ENCODE peak calls at places on chromosomes 13 and 19, in seven cellular contexts. One of them, this sample, is unnamed. For H3K4me1, the result is how much of the 10 kb centered on the place peaks cover.

GRCh38 chr13:51892657-51893056 is 30.9 kb downstream of the CCDC70 start:
- DNase-seq in PC-3: no peak
- DNase-seq in GM23248: no peak
- DNase-seq in GM23338: no peak
- DNase-seq in hepatocyte: no peak
- DNase-seq in MM.1S: no peak
- DNase-seq in neural progenitor cell: no peak
- DNase-seq in this sample: no peak

GRCh38 chr19:12865746-12866415 is 15.4 kb downstream of the DNASE2 start:
- DNase-seq in PC-3: no peak
- DNase-seq in GM23248: no peak
- DNase-seq in GM23338: peak
- DNase-seq in hepatocyte: no peak
- DNase-seq in MM.1S: no peak
- DNase-seq in neural progenitor cell: peak
- DNase-seq in this sample: no peak

GRCh38 chr13:73090812-73091187 is 32.0 kb downstream of the KLF5 start:
- DNase-seq in PC-3: no peak
- DNase-seq in GM23248: no peak
- DNase-seq in GM23338: no peak
- DNase-seq in hepatocyte: no peak
- DNase-seq in MM.1S: no peak
- DNase-seq in neural progenitor cell: no peak
- DNase-seq in this sample: no peak

GRCh38 chr13:59261928-59262488 is 901.7 kb downstream of the DIAPH3 start:
- DNase-seq in PC-3: no peak
- DNase-seq in GM23248: no peak
- DNase-seq in GM23338: peak
- DNase-seq in hepatocyte: peak
- DNase-seq in MM.1S: no peak
- DNase-seq in neural progenitor cell: peak
- DNase-seq in this sample: peak

GRCh38 chr19:16359074-16359473 is 34.4 kb downstream of the KLF2 start:
- DNase-seq in PC-3: no peak
- DNase-seq in GM23248: no peak
- DNase-seq in GM23338: no peak
- DNase-seq in hepatocyte: no peak
- DNase-seq in MM.1S: no peak
- DNase-seq in neural progenitor cell: no peak
- DNase-seq in this sample: no peak

GRCh38 chr19:55172741-55173140 is 6.3 kb upstream of the DNAAF3 start:
- DNase-seq in PC-3: peak
- DNase-seq in GM23248: peak
- DNase-seq in GM23338: no peak
- DNase-seq in hepatocyte: no peak
- DNase-seq in MM.1S: no peak
- DNase-seq in neural progenitor cell: no peak
- DNase-seq in this sample: no peak

GRCh38 chr13:94854688-94855087 is 142.3 kb upstream of the SOX21 start:
- DNase-seq in PC-3: no peak
- DNase-seq in GM23248: no peak
- DNase-seq in GM23338: no peak
- DNase-seq in hepatocyte: no peak
- DNase-seq in MM.1S: no peak
- DNase-seq in neural progenitor cell: no peak
- DNase-seq in this sample: no peak

GRCh38 chr13:113739527-113740285 is 19.3 kb upstream of the TMEM255B start:
- DNase-seq in PC-3: no peak
- DNase-seq in GM23248: no peak
- DNase-seq in GM23338: no peak
- DNase-seq in hepatocyte: no peak
- DNase-seq in MM.1S: no peak
- DNase-seq in neural progenitor cell: no peak
- DNase-seq in this sample: no peak

GRCh38 chr13:41457589-41458186 is 338 bp downstream of the RGCC start:
- DNase-seq in PC-3: no peak
- DNase-seq in GM23248: peak
- DNase-seq in GM23338: peak
- DNase-seq in hepatocyte: peak
- DNase-seq in MM.1S: peak
- DNase-seq in neural progenitor cell: no peak
- DNase-seq in this sample: peak

GRCh38 chr19:16062789-16063188 is 13.5 kb upstream of the TPM4 start:
- DNase-seq in PC-3: peak
- DNase-seq in GM23248: no peak
- DNase-seq in GM23338: peak
- DNase-seq in hepatocyte: peak
- DNase-seq in MM.1S: peak
- DNase-seq in neural progenitor cell: peak
- DNase-seq in this sample: peak

GRCh38 chr19:10727599-10728250 is 9.8 kb downstream of the DNM2 start:
- DNase-seq in PC-3: no peak
- DNase-seq in GM23248: peak
- DNase-seq in GM23338: no peak
- DNase-seq in hepatocyte: no peak
- DNase-seq in MM.1S: no peak
- DNase-seq in neural progenitor cell: no peak
- DNase-seq in this sample: no peak

GRCh38 chr19:10724573-10725071 is 6.7 kb downstream of the DNM2 start:
- DNase-seq in PC-3: no peak
- DNase-seq in GM23248: peak
- DNase-seq in GM23338: no peak
- DNase-seq in hepatocyte: no peak
- DNase-seq in MM.1S: no peak
- DNase-seq in neural progenitor cell: no peak
- DNase-seq in this sample: no peak

GRCh38 chr19:10725415-10725814 is 7.5 kb downstream of the DNM2 start:
- DNase-seq in PC-3: no peak
- DNase-seq in GM23248: no peak
- DNase-seq in GM23338: no peak
- DNase-seq in hepatocyte: no peak
- DNase-seq in MM.1S: no peak
- DNase-seq in neural progenitor cell: no peak
- DNase-seq in this sample: no peak

GRCh38 chr19:10729406-10729805 is 11.5 kb downstream of the DNM2 start:
- DNase-seq in PC-3: no peak
- DNase-seq in GM23248: no peak
- DNase-seq in GM23338: no peak
- DNase-seq in hepatocyte: no peak
- DNase-seq in MM.1S: no peak
- DNase-seq in neural progenitor cell: no peak
- DNase-seq in this sample: no peak

GRCh38 chr19:10726268-10726667 is 8.4 kb downstream of the DNM2 start:
- DNase-seq in PC-3: no peak
- DNase-seq in GM23248: no peak
- DNase-seq in GM23338: no peak
- DNase-seq in hepatocyte: no peak
- DNase-seq in MM.1S: no peak
- DNase-seq in neural progenitor cell: no peak
- DNase-seq in this sample: no peak
- H3K4me1 ChIP-seq in PC-3: under half
- H3K4me1 ChIP-seq in GM23248: under half
- H3K4me1 ChIP-seq in GM23338: under half
- H3K4me1 ChIP-seq in hepatocyte: under half
- H3K4me1 ChIP-seq in MM.1S: under half
- H3K4me1 ChIP-seq in neural progenitor cell: under half
- H3K4me1 ChIP-seq in this sample: under half

GRCh38 chr19:17633700-17634099 is 54.5 kb downstream of the UNC13A start:
- DNase-seq in PC-3: no peak
- DNase-seq in GM23248: no peak
- DNase-seq in GM23338: no peak
- DNase-seq in hepatocyte: no peak
- DNase-seq in MM.1S: no peak
- DNase-seq in neural progenitor cell: no peak
- DNase-seq in this sample: no peak

GRCh38 chr19:17629760-17630159 is 58.4 kb downstream of the UNC13A start:
- DNase-seq in PC-3: no peak
- DNase-seq in GM23248: no peak
- DNase-seq in GM23338: no peak
- DNase-seq in hepatocyte: no peak
- DNase-seq in MM.1S: no peak
- DNase-seq in neural progenitor cell: no peak
- DNase-seq in this sample: no peak

GRCh38 chr19:17627921-17628320 is 60.2 kb downstream of the UNC13A start:
- DNase-seq in PC-3: no peak
- DNase-seq in GM23248: no peak
- DNase-seq in GM23338: no peak
- DNase-seq in hepatocyte: no peak
- DNase-seq in MM.1S: no peak
- DNase-seq in neural progenitor cell: no peak
- DNase-seq in this sample: no peak

GRCh38 chr19:17627161-17627560 is 61.0 kb downstream of the UNC13A start:
- DNase-seq in PC-3: no peak
- DNase-seq in GM23248: no peak
- DNase-seq in GM23338: no peak
- DNase-seq in hepatocyte: no peak
- DNase-seq in MM.1S: no peak
- DNase-seq in neural progenitor cell: no peak
- DNase-seq in this sample: no peak

GRCh38 chr19:17632577-17632976 is 55.6 kb downstream of the UNC13A start:
- DNase-seq in PC-3: no peak
- DNase-seq in GM23248: no peak
- DNase-seq in GM23338: no peak
- DNase-seq in hepatocyte: no peak
- DNase-seq in MM.1S: no peak
- DNase-seq in neural progenitor cell: no peak
- DNase-seq in this sample: no peak
- H3K4me3 ChIP-seq in PC-3: no peak
- H3K4me3 ChIP-seq in GM23248: no peak
- H3K4me3 ChIP-seq in GM23338: no peak
- H3K4me3 ChIP-seq in hepatocyte: no peak
- H3K4me3 ChIP-seq in MM.1S: no peak
- H3K4me3 ChIP-seq in neural progenitor cell: no peak
- H3K4me3 ChIP-seq in this sample: no peak

DNA sequence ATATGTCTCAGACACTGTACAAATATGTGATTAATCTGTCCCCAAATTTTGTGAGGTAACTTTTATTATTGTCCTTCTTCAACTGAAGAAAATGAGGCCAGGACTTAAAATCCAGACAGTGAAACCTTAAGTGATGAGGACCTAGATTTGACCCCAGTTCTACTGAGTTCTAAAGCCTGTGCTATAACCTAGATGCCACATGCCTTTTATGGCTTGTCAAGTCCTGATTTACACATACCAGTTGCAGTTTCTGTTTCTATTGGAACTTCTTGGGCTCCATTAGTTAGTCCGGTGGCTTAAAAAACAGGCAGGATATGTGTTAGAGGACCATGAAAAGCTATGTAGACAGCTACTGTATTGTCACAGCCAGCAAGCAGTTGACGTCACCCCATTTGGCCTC is 436.5 kb upstream of the KLHL1 start:
- DNase-seq in PC-3: no peak
- DNase-seq in GM23248: no peak
- DNase-seq in GM23338: no peak
- DNase-seq in hepatocyte: no peak
- DNase-seq in MM.1S: peak
- DNase-seq in neural progenitor cell: no peak
- DNase-seq in this sample: no peak
- TF ChIP-seq EZH2phosphoT487 in PC-3: no peak
- TF ChIP-seq EZH2phosphoT487 in GM23248: no peak
- TF ChIP-seq EZH2phosphoT487 in GM23338: no peak
- TF ChIP-seq EZH2phosphoT487 in hepatocyte: no peak
- TF ChIP-seq EZH2phosphoT487 in MM.1S: no peak
- TF ChIP-seq EZH2phosphoT487 in neural progenitor cell: no peak
- TF ChIP-seq EZH2phosphoT487 in this sample: no peak

DNA sequence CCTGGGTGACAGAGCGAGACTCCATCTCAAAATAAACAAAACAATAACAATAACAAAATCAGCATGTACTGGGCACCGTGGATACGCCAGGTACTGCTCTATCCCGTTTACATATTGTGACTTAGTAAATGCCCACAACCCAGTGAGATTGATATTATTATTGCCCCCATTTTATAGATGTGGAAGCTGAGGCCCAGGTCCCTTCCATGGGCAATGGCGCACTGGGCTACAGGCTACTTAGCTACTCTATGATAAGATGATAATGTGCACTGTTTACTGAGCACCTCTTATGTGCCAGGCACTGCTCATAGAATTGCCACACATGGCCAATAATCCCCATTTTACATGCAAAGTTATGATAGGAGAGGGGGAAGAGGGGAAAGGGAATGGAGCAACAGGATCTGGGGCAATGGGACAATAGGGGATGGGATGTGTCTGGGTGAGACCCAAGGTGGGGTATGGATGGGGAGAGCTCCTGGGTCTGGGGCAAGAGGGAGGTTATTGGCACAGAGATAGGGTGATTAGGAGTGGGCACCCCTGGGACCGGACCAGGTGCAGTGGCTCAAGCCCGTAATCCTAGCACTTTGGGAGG is 5.4 kb downstream of the KCNN4 start:
- DNase-seq in PC-3: no peak
- DNase-seq in GM23248: no peak
- DNase-seq in GM23338: no peak
- DNase-seq in hepatocyte: no peak
- DNase-seq in MM.1S: no peak
- DNase-seq in neural progenitor cell: no peak
- DNase-seq in this sample: no peak
- H3K4me1 ChIP-seq in PC-3: under half
- H3K4me1 ChIP-seq in GM23248: under half
- H3K4me1 ChIP-seq in GM23338: under half
- H3K4me1 ChIP-seq in hepatocyte: under half
- H3K4me1 ChIP-seq in MM.1S: under half
- H3K4me1 ChIP-seq in neural progenitor cell: under half
- H3K4me1 ChIP-seq in this sample: half or more

DNA sequence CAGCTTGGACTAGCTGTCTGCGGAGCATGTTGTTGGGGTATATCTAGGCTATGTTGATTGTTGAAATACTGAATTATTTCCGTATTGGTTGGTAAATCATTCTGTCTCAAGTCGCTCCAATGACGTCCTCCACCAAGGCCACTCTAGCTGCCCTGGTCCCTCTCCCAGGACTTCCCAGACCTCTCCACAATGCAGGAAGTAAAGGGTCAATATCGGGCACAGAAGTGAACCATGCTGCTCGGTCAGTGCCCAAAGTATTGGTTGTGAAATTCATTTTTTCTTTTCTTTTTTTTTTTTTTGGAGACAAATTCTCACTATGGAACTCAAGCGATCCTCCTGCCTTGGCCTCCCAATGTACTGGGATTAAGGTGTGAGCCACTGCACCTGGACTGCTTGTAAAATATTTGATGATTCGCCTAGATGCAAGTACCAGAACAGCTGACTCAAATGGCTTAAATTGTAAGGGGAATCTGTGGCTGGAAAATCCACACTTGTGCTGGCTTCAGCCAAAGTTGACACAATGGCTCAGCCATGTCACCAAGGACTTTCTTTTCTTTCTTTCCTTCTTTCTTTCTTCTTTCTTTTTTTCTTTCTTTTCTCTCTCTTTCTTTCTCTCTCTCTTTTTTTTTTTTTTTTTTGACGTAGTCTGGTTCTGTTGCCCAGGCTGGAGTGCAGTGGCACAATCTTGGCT is 43.7 kb downstream of the NUMBL start:
- DNase-seq in PC-3: peak
- DNase-seq in GM23248: peak
- DNase-seq in GM23338: no peak
- DNase-seq in hepatocyte: no peak
- DNase-seq in MM.1S: no peak
- DNase-seq in neural progenitor cell: no peak
- DNase-seq in this sample: no peak
- H3K4me3 ChIP-seq in PC-3: peak
- H3K4me3 ChIP-seq in GM23248: peak
- H3K4me3 ChIP-seq in GM23338: no peak
- H3K4me3 ChIP-seq in hepatocyte: no peak
- H3K4me3 ChIP-seq in MM.1S: no peak
- H3K4me3 ChIP-seq in neural progenitor cell: no peak
- H3K4me3 ChIP-seq in this sample: no peak

GRCh38 chr19:53942001-53942786 is 20.5 kb upstream of the CACNG8 start:
- DNase-seq in PC-3: peak
- DNase-seq in GM23248: peak
- DNase-seq in GM23338: peak
- DNase-seq in hepatocyte: peak
- DNase-seq in MM.1S: no peak
- DNase-seq in neural progenitor cell: peak
- DNase-seq in this sample: no peak
- TF ChIP-seq EZH2phosphoT487 in PC-3: no peak
- TF ChIP-seq EZH2phosphoT487 in GM23248: no peak
- TF ChIP-seq EZH2phosphoT487 in GM23338: no peak
- TF ChIP-seq EZH2phosphoT487 in hepatocyte: no peak
- TF ChIP-seq EZH2phosphoT487 in MM.1S: no peak
- TF ChIP-seq EZH2phosphoT487 in neural progenitor cell: no peak
- TF ChIP-seq EZH2phosphoT487 in this sample: no peak